ENCODE peak calls at places on chromosomes 2 and 18, in ten cellular contexts. S is tibial nerve, F is ovary, N is A549, R is transverse colon, H is GM12878, M is sigmoid colon, G is stomach, W is K562, O is suprapubic skin. B is an unnamed sample. For H3K4me1, the result is how much of the 10 kb centered on the place peaks cover.

GRCh38 chr18:34117319-34117718 is 107.4 kb downstream of the NOL4 start:
- DNase-seq in N (no peak), F (no peak), O (no peak), R (no peak), G (no peak), S (no peak), M (no peak), W (no peak), H (no peak), B (no peak)

GRCh38 chr2:32168513-32168912 is 2.8 kb downstream of the SLC30A6 start:
- DNase-seq in W (peak), S (no peak), M (no peak), H (peak), F (no peak), R (no peak), O (no peak), N (no peak), G (no peak), B (no peak)

GRCh38 chr2:188000189-188000588 is 291.5 kb upstream of the GULP1 start:
- DNase-seq in N (no peak), H (no peak), W (no peak), F (no peak), G (no peak), M (no peak), O (no peak), R (no peak), S (no peak), B (no peak)

GRCh38 chr2:82811946-82812345 is 1647.1 kb downstream of the SUCLG1 start:
- DNase-seq in S (no peak), O (no peak), G (no peak), F (no peak), M (no peak), R (no peak), W (no peak), H (no peak), N (no peak), B (no peak)

GRCh38 chr2:173066887-173067676 is 8.6 kb upstream of the MAP3K20 start:
- DNase-seq in H (no peak), O (no peak), F (no peak), M (no peak), W (no peak), R (no peak), N (no peak), G (no peak), S (no peak), B (no peak)

GRCh38 chr2:109185338-109185737 is 56.3 kb downstream of the SH3RF3 start:
- DNase-seq in O (no peak), W (no peak), R (no peak), G (no peak), S (no peak), M (peak), N (no peak), H (no peak), F (no peak), B (no peak)

GRCh38 chr2:138267161-138267901 is 234.2 kb upstream of the SPOPL start:
- DNase-seq in R (no peak), M (no peak), H (peak), S (no peak), N (no peak), G (no peak), O (no peak), F (no peak), W (no peak), B (no peak)

GRCh38 chr2:25165992-25166618 is 2.3 kb downstream of the POMC start:
- DNase-seq in R (peak), W (no peak), S (no peak), N (peak), G (peak), M (peak), H (peak), F (no peak), O (no peak), B (no peak)

GRCh38 chr18:7065736-7066135 is 51.9 kb downstream of the LAMA1 start:
- DNase-seq in S (no peak), W (no peak), R (no peak), F (no peak), G (no peak), H (no peak), N (no peak), M (no peak), O (no peak), B (no peak)

GRCh38 chr2:100957971-100958653 is 44.0 kb upstream of the RPL31 start:
- DNase-seq in F (no peak), M (peak), O (no peak), S (no peak), R (no peak), G (peak), W (no peak), N (no peak), H (no peak), B (peak)

GRCh38 chr18:22800551-22800951 is 132.6 kb upstream of the RBBP8 start:
- DNase-seq in G (no peak), F (no peak), N (no peak), M (peak), R (no peak), S (no peak), H (no peak), W (no peak), O (no peak), B (no peak)

GRCh38 chr2:29012211-29012681 is 31.1 kb downstream of the TOGARAM2 start:
- DNase-seq in O (no peak), G (peak), N (no peak), R (peak), W (no peak), H (no peak), S (peak), M (peak), F (peak), B (peak)

GRCh38 chr18:63311481-63312409 is 7.8 kb downstream of the BCL2 start:
- DNase-seq in G (no peak), O (no peak), S (no peak), F (no peak), N (no peak), R (no peak), M (no peak), W (no peak), H (peak), B (no peak)

GRCh38 chr2:144328933-144329332 is 191.0 kb downstream of the ZEB2 start:
- DNase-seq in H (no peak), O (no peak), S (no peak), R (no peak), F (no peak), G (no peak), M (no peak), W (no peak), N (no peak), B (no peak)

GRCh38 chr2:68766378-68766845 is 31.8 kb downstream of the ARHGAP25 start:
- DNase-seq in S (no peak), R (peak), N (no peak), W (no peak), F (peak), G (peak), H (no peak), M (peak), O (no peak), B (peak)

GRCh38 chr2:70986499-70987189 is 8.0 kb downstream of the TEX261 start:
- DNase-seq in N (no peak), F (no peak), R (no peak), S (no peak), M (peak), W (no peak), O (peak), G (no peak), H (no peak), B (no peak)

GRCh38 chr2:207513577-207514257 is 16.0 kb upstream of the CREB1 start:
- DNase-seq in M (no peak), G (no peak), W (no peak), F (no peak), S (no peak), O (no peak), N (no peak), R (no peak), H (no peak), B (no peak)

GRCh38 chr2:215815960-215816359 is 197.4 kb downstream of the MREG start:
- DNase-seq in S (no peak), G (no peak), R (no peak), H (no peak), F (no peak), M (no peak), N (no peak), O (no peak), W (no peak), B (no peak)

GRCh38 chr2:167818521-167818920 is 428.9 kb downstream of the STK39 start:
- DNase-seq in G (no peak), W (no peak), O (no peak), N (no peak), F (no peak), H (no peak), S (no peak), R (no peak), M (no peak), B (no peak)

GRCh38 chr2:101699191-101699938 is 1.9 kb downstream of the MAP4K4 start:
- DNase-seq in N (no peak), W (no peak), F (no peak), R (no peak), G (no peak), M (no peak), S (no peak), H (no peak), O (no peak), B (no peak)

GRCh38 chr2:223260681-223261080 is 208.7 kb downstream of the KCNE4 start:
- DNase-seq in F (no peak), S (no peak), O (no peak), R (no peak), G (no peak), M (no peak), N (no peak), H (no peak), W (no peak), B (no peak)

GRCh38 chr2:118865106-118865505 is 17.7 kb upstream of the EN1 start:
- DNase-seq in N (peak), G (no peak), W (peak), O (no peak), M (no peak), R (no peak), F (no peak), H (peak), S (no peak), B (no peak)

GRCh38 chr2:181812106-181812745 is 79.3 kb upstream of the ITPRID2 start:
- DNase-seq in H (no peak), S (no peak), R (no peak), W (no peak), M (no peak), N (no peak), G (no peak), O (no peak), F (no peak), B (no peak)

GRCh38 chr18:25279961-25280360 is 72.0 kb downstream of the ZNF521 start:
- DNase-seq in F (no peak), H (no peak), N (no peak), S (no peak), R (no peak), M (no peak), G (no peak), W (no peak), O (no peak), B (no peak)

GRCh38 chr2:74253937-74254336 is 55.5 kb downstream of the MTHFD2 start:
- DNase-seq in O (no peak), H (no peak), M (no peak), F (peak), W (no peak), N (no peak), G (no peak), S (no peak), R (no peak), B (no peak)

GRCh38 chr18:24402209-24402785 is 4.7 kb upstream of the OSBPL1A start:
- DNase-seq in G (no peak), W (no peak), N (no peak), R (no peak), O (no peak), F (no peak), M (no peak), S (no peak), H (no peak), B (no peak)

GRCh38 chr2:239331560-239331959 is 69.3 kb downstream of the HDAC4 start:
- DNase-seq in G (no peak), S (no peak), O (no peak), R (no peak), M (no peak), W (no peak), H (no peak), N (no peak), F (no peak), B (no peak)

GRCh38 chr2:239330836-239331235 is 70.0 kb downstream of the HDAC4 start:
- DNase-seq in S (no peak), N (no peak), H (no peak), R (no peak), W (no peak), M (no peak), O (no peak), F (no peak), G (no peak), B (no peak)

GRCh38 chr2:239329284-239329971 is 71.4 kb downstream of the HDAC4 start:
- DNase-seq in R (peak), W (no peak), G (peak), O (no peak), F (peak), M (peak), H (no peak), S (no peak), N (no peak), B (no peak)

GRCh38 chr2:239328306-239329191 is 72.3 kb downstream of the HDAC4 start:
- DNase-seq in O (peak), S (no peak), N (no peak), H (no peak), G (peak), F (peak), W (no peak), M (peak), R (peak), B (no peak)

DNA sequence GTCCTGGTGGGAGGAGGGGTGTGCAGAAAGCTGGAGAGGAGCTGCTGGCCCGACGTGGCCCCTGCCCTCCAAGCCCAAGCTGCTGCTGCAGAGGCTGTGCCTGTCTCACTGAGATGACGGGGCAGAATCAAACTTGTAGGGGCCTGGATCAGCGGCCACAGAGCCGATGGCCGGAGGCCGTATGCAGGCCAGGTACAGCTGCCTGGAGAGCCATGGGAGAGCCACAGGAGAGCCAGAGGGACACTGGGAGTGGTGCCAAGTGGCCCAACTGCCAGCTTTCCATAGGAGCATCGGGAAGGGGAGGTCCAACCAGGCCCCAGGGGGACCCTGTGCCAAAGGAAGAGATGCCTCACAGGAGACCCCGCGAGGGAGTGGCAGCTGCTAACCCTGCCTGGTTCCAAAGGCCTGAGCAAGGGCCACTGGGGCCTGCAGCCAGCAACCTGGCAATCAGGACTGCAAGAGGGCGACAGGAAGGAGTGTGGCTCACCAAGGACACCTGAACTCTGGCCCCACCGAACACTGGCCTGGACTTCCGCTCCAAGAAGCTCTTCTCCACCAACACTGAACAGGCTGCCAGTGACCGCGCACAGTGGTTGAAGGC is 70.7 kb downstream of the HDAC4 start:
- DNase-seq in M (no peak), R (no peak), W (no peak), N (no peak), G (peak), H (no peak), S (no peak), F (peak), O (no peak), B (no peak)
- TF ChIP-seq EP300 in M (no peak), R (no peak), W (no peak), N (no peak), G (no peak), H (no peak), S (no peak), F (no peak), O (no peak), B (no peak)

GRCh38 chr2:157842106-157842879 is 33.8 kb downstream of the ACVR1 start:
- DNase-seq in S (no peak), R (no peak), F (no peak), G (no peak), O (no peak), W (no peak), H (no peak), M (no peak), N (no peak), B (no peak)
- H3K4me1 ChIP-seq in S (under half), R (under half), F (under half), G (half or more), O (under half), W (under half), H (under half), M (under half), N (under half), B (under half)

GRCh38 chr2:64283641-64284371 is 139.6 kb upstream of the PELI1 start:
- DNase-seq in S (no peak), W (no peak), H (peak), R (peak), O (no peak), N (no peak), M (no peak), G (no peak), F (no peak), B (no peak)
- TF ChIP-seq EP300 in S (no peak), W (no peak), H (no peak), R (no peak), O (no peak), N (no peak), M (no peak), G (no peak), F (no peak), B (no peak)

GRCh38 chr2:218002792-218003191 is at the start of gene TNS1:
- DNase-seq in M (peak), W (no peak), F (peak), S (no peak), N (no peak), G (no peak), H (no peak), R (no peak), O (no peak), B (no peak)
- H3K4me1 ChIP-seq in M (under half), W (under half), F (under half), S (under half), N (half or more), G (under half), H (under half), R (under half), O (half or more), B (under half)

DNA sequence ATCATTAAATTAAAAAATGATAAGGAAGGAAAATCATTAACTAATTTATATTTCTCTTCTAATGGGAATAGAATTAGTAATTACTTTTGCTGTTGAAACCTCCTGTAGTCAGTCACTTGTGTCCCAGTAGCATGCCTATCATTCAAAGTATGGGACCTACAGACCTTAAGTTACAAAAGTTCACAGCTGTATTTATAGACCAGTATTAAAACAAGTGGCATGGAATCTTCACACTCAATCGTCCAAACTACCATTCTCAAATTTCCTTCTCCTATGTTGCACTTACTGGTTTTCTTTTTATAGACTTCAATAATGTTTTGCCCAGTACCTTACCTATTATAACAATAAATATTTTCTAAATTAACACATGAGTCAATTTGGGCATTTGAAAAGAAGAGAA is 639.9 kb downstream of the ERBB4 start:
- DNase-seq in R (no peak), M (no peak), G (no peak), S (no peak), H (no peak), N (no peak), W (no peak), O (no peak), F (no peak), B (no peak)
- TF ChIP-seq EP300 in R (no peak), M (no peak), G (no peak), S (no peak), H (no peak), N (no peak), W (no peak), O (no peak), F (no peak), B (no peak)

DNA sequence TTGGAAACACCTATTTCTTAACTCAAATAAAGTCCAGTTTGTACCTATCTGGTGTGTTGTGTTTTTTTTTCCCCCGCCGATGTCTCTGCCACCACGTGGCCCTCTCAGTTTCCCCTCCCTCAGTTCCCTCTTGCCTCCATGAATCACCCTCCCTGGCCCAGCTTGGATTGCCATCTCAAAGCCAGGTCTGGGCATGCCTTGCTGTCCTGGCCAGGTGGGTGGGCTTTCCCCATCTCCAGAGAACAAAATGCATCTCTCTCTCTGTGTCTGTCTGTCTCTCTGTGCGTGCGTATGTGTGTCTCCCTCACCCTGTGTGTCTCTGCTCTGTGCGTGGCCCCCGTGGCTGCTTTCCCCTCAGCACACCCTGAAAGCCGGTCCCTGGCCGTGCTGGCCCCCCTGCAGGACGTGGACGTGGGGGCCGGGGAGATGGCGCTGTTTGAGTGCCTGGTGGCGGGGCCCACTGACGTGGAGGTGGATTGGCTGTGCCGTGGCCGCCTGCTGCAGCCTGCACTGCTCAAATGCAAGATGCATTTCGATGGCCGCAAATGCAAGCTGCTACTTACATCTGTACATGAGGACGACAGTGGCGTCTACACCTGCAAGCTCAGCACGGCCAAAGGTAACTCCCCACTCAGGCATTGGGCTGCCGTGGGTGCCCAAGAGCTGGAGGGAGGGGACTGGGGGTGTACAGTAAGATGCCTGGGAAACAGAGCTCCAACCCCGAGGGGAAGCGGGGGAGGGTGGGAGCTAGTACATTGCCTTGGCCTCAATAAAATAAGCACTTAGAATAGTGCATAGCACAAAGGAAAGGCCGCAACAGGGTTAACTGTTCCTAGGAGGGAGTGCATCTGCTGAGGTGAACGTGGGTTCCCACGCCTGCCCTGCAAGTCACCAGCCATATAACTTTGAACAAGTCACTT is 31.6 kb upstream of the GMPPA start:
- DNase-seq in O (no peak), M (no peak), S (no peak), H (no peak), F (no peak), G (no peak), R (no peak), N (no peak), W (no peak), B (peak)
- H3K4me1 ChIP-seq in O (under half), M (under half), S (under half), H (under half), F (under half), G (half or more), R (under half), N (under half), W (under half), B (under half)

GRCh38 chr2:49248506-49248905 is 94.2 kb upstream of the FSHR start:
- DNase-seq in F (no peak), G (no peak), H (no peak), S (no peak), N (no peak), M (no peak), R (no peak), W (no peak), O (no peak), B (no peak)
- TF ChIP-seq EP300 in F (no peak), G (no peak), H (no peak), S (no peak), N (no peak), M (no peak), R (no peak), W (no peak), O (no peak), B (no peak)

B was measured in upper lobe of left lung.